ENCODE peak calls at places on chromosome 9, in eight cellular contexts. One of them, this sample, is unnamed. For H3K4me1 and H3K9me3, the result is how much of the 10 kb centered on the place peaks cover.

GRCh38 chr9:20321683-20322082 is 300.6 kb downstream of the MLLT3 start:
- DNase-seq in right lobe of liver: no peak
- DNase-seq in endothelial cell of umbilical vein: no peak
- DNase-seq in prostate gland: no peak
- DNase-seq in ovary: no peak
- DNase-seq in IMR-90: no peak
- DNase-seq in transverse colon: no peak
- DNase-seq in uterus: no peak
- DNase-seq in this sample: no peak

GRCh38 chr9:8677725-8678124 is 878.1 kb upstream of the DMAC1 start:
- DNase-seq in right lobe of liver: no peak
- DNase-seq in endothelial cell of umbilical vein: no peak
- DNase-seq in prostate gland: no peak
- DNase-seq in ovary: no peak
- DNase-seq in IMR-90: no peak
- DNase-seq in transverse colon: no peak
- DNase-seq in uterus: no peak
- DNase-seq in this sample: no peak

GRCh38 chr9:96327694-96328352 is 25.8 kb upstream of the HSD17B3 start:
- DNase-seq in right lobe of liver: no peak
- DNase-seq in endothelial cell of umbilical vein: peak
- DNase-seq in prostate gland: peak
- DNase-seq in ovary: no peak
- DNase-seq in IMR-90: peak
- DNase-seq in transverse colon: peak
- DNase-seq in uterus: peak
- DNase-seq in this sample: peak

GRCh38 chr9:128214571-128215490 is 11.7 kb downstream of the DNM1 start:
- DNase-seq in right lobe of liver: no peak
- DNase-seq in endothelial cell of umbilical vein: no peak
- DNase-seq in prostate gland: no peak
- DNase-seq in ovary: no peak
- DNase-seq in IMR-90: no peak
- DNase-seq in transverse colon: no peak
- DNase-seq in uterus: no peak
- DNase-seq in this sample: peak

GRCh38 chr9:137538058-137538457 is 12.1 kb downstream of the PNPLA7 start:
- DNase-seq in right lobe of liver: no peak
- DNase-seq in endothelial cell of umbilical vein: no peak
- DNase-seq in prostate gland: no peak
- DNase-seq in ovary: no peak
- DNase-seq in IMR-90: no peak
- DNase-seq in transverse colon: no peak
- DNase-seq in uterus: no peak
- DNase-seq in this sample: no peak

GRCh38 chr9:36268007-36268427 is 9.8 kb upstream of the GNE start:
- DNase-seq in right lobe of liver: no peak
- DNase-seq in endothelial cell of umbilical vein: peak
- DNase-seq in prostate gland: no peak
- DNase-seq in ovary: no peak
- DNase-seq in IMR-90: peak
- DNase-seq in transverse colon: no peak
- DNase-seq in uterus: no peak
- DNase-seq in this sample: no peak

GRCh38 chr9:112917987-112918362 is 27.3 kb upstream of the SLC46A2 start:
- DNase-seq in right lobe of liver: no peak
- DNase-seq in endothelial cell of umbilical vein: no peak
- DNase-seq in prostate gland: no peak
- DNase-seq in ovary: no peak
- DNase-seq in IMR-90: no peak
- DNase-seq in transverse colon: no peak
- DNase-seq in uterus: no peak
- DNase-seq in this sample: peak

GRCh38 chr9:70679845-70680244 is 265.4 kb upstream of the KLF9 start:
- DNase-seq in right lobe of liver: no peak
- DNase-seq in endothelial cell of umbilical vein: no peak
- DNase-seq in prostate gland: no peak
- DNase-seq in ovary: no peak
- DNase-seq in IMR-90: peak
- DNase-seq in transverse colon: no peak
- DNase-seq in uterus: no peak
- DNase-seq in this sample: no peak

GRCh38 chr9:80881350-80881749 is 808.0 kb downstream of the TLE1 start:
- DNase-seq in right lobe of liver: no peak
- DNase-seq in endothelial cell of umbilical vein: no peak
- DNase-seq in prostate gland: no peak
- DNase-seq in ovary: no peak
- DNase-seq in IMR-90: no peak
- DNase-seq in transverse colon: no peak
- DNase-seq in uterus: no peak
- DNase-seq in this sample: no peak

GRCh38 chr9:114138537-114138936 is 16.8 kb upstream of the COL27A1 start:
- DNase-seq in right lobe of liver: no peak
- DNase-seq in endothelial cell of umbilical vein: no peak
- DNase-seq in prostate gland: no peak
- DNase-seq in ovary: no peak
- DNase-seq in IMR-90: no peak
- DNase-seq in transverse colon: no peak
- DNase-seq in uterus: peak
- DNase-seq in this sample: no peak
- H3K4me1 ChIP-seq in right lobe of liver: under half
- H3K4me1 ChIP-seq in endothelial cell of umbilical vein: under half
- H3K4me1 ChIP-seq in prostate gland: under half
- H3K4me1 ChIP-seq in ovary: under half
- H3K4me1 ChIP-seq in IMR-90: under half
- H3K4me1 ChIP-seq in transverse colon: under half
- H3K4me1 ChIP-seq in uterus: under half
- H3K4me1 ChIP-seq in this sample: under half

GRCh38 chr9:122477826-122478225 is at the start of gene OR1J1:
- DNase-seq in right lobe of liver: no peak
- DNase-seq in endothelial cell of umbilical vein: no peak
- DNase-seq in prostate gland: no peak
- DNase-seq in ovary: no peak
- DNase-seq in IMR-90: no peak
- DNase-seq in transverse colon: no peak
- DNase-seq in uterus: no peak
- DNase-seq in this sample: no peak
- H3K9me3 ChIP-seq in right lobe of liver: under half
- H3K9me3 ChIP-seq in endothelial cell of umbilical vein: under half
- H3K9me3 ChIP-seq in prostate gland: under half
- H3K9me3 ChIP-seq in ovary: under half
- H3K9me3 ChIP-seq in IMR-90: under half
- H3K9me3 ChIP-seq in transverse colon: under half
- H3K9me3 ChIP-seq in uterus: under half
- H3K9me3 ChIP-seq in this sample: under half

GRCh38 chr9:132877818-132878694 is at the start of gene AK8:
- DNase-seq in right lobe of liver: peak
- DNase-seq in endothelial cell of umbilical vein: peak
- DNase-seq in prostate gland: peak
- DNase-seq in ovary: peak
- DNase-seq in IMR-90: peak
- DNase-seq in transverse colon: peak
- DNase-seq in uterus: peak
- DNase-seq in this sample: peak
- TF ChIP-seq POLR2A in right lobe of liver: no peak
- TF ChIP-seq POLR2A in endothelial cell of umbilical vein: no peak
- TF ChIP-seq POLR2A in prostate gland: no peak
- TF ChIP-seq POLR2A in ovary: peak
- TF ChIP-seq POLR2A in IMR-90: peak
- TF ChIP-seq POLR2A in transverse colon: peak
- TF ChIP-seq POLR2A in uterus: peak
- TF ChIP-seq POLR2A in this sample: peak

GRCh38 chr9:534886-535285 is 306.6 kb upstream of the DMRT1 start:
- DNase-seq in right lobe of liver: no peak
- DNase-seq in endothelial cell of umbilical vein: no peak
- DNase-seq in prostate gland: peak
- DNase-seq in ovary: no peak
- DNase-seq in IMR-90: no peak
- DNase-seq in transverse colon: peak
- DNase-seq in uterus: no peak
- DNase-seq in this sample: peak

GRCh38 chr9:532707-533106 is 308.8 kb upstream of the DMRT1 start:
- DNase-seq in right lobe of liver: no peak
- DNase-seq in endothelial cell of umbilical vein: no peak
- DNase-seq in prostate gland: no peak
- DNase-seq in ovary: no peak
- DNase-seq in IMR-90: no peak
- DNase-seq in transverse colon: peak
- DNase-seq in uterus: no peak
- DNase-seq in this sample: peak

GRCh38 chr9:526904-527591 is 312.4 kb downstream of the DOCK8 start:
- DNase-seq in right lobe of liver: no peak
- DNase-seq in endothelial cell of umbilical vein: no peak
- DNase-seq in prostate gland: no peak
- DNase-seq in ovary: no peak
- DNase-seq in IMR-90: no peak
- DNase-seq in transverse colon: no peak
- DNase-seq in uterus: no peak
- DNase-seq in this sample: no peak

GRCh38 chr9:529721-530120 is 311.8 kb upstream of the DMRT1 start:
- DNase-seq in right lobe of liver: no peak
- DNase-seq in endothelial cell of umbilical vein: no peak
- DNase-seq in prostate gland: no peak
- DNase-seq in ovary: no peak
- DNase-seq in IMR-90: no peak
- DNase-seq in transverse colon: no peak
- DNase-seq in uterus: no peak
- DNase-seq in this sample: no peak

GRCh38 chr9:530681-531080 is 310.8 kb upstream of the DMRT1 start:
- DNase-seq in right lobe of liver: no peak
- DNase-seq in endothelial cell of umbilical vein: no peak
- DNase-seq in prostate gland: peak
- DNase-seq in ovary: no peak
- DNase-seq in IMR-90: peak
- DNase-seq in transverse colon: no peak
- DNase-seq in uterus: no peak
- DNase-seq in this sample: peak
- H3K4me1 ChIP-seq in right lobe of liver: under half
- H3K4me1 ChIP-seq in endothelial cell of umbilical vein: under half
- H3K4me1 ChIP-seq in prostate gland: under half
- H3K4me1 ChIP-seq in ovary: under half
- H3K4me1 ChIP-seq in IMR-90: under half
- H3K4me1 ChIP-seq in transverse colon: under half
- H3K4me1 ChIP-seq in uterus: under half
- H3K4me1 ChIP-seq in this sample: half or more

GRCh38 chr9:71819115-71819739 is 50.9 kb upstream of the CEMIP2 start:
- DNase-seq in right lobe of liver: no peak
- DNase-seq in endothelial cell of umbilical vein: peak
- DNase-seq in prostate gland: peak
- DNase-seq in ovary: peak
- DNase-seq in IMR-90: peak
- DNase-seq in transverse colon: peak
- DNase-seq in uterus: no peak
- DNase-seq in this sample: peak

GRCh38 chr9:71812385-71812784 is 44.1 kb upstream of the CEMIP2 start:
- DNase-seq in right lobe of liver: no peak
- DNase-seq in endothelial cell of umbilical vein: no peak
- DNase-seq in prostate gland: no peak
- DNase-seq in ovary: no peak
- DNase-seq in IMR-90: peak
- DNase-seq in transverse colon: no peak
- DNase-seq in uterus: peak
- DNase-seq in this sample: no peak

GRCh38 chr9:71814805-71815204 is 46.5 kb upstream of the CEMIP2 start:
- DNase-seq in right lobe of liver: no peak
- DNase-seq in endothelial cell of umbilical vein: no peak
- DNase-seq in prostate gland: no peak
- DNase-seq in ovary: no peak
- DNase-seq in IMR-90: no peak
- DNase-seq in transverse colon: no peak
- DNase-seq in uterus: no peak
- DNase-seq in this sample: no peak

GRCh38 chr9:71816782-71817549 is 48.7 kb upstream of the CEMIP2 start:
- DNase-seq in right lobe of liver: no peak
- DNase-seq in endothelial cell of umbilical vein: peak
- DNase-seq in prostate gland: no peak
- DNase-seq in ovary: no peak
- DNase-seq in IMR-90: no peak
- DNase-seq in transverse colon: no peak
- DNase-seq in uterus: no peak
- DNase-seq in this sample: no peak

DNA sequence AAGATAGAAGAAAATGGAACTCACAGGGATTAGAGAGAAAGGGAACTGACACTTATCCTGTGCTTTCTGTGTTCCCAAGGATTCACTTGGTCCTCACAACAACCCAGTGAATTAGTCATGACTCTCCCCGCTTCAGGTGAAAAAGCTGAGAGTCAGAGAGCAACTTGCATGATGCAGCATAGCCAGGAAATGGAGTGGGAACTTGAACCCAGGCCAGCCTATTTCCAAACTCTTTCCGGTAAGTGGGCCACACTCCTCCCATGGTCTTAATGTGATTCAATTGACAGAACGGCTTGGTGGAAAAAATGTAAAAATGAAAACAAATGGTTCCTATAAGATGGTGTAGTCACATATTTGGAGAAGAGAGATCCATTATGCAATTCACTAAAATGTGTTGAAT is 45.9 kb upstream of the CEMIP2 start:
- DNase-seq in right lobe of liver: no peak
- DNase-seq in endothelial cell of umbilical vein: no peak
- DNase-seq in prostate gland: no peak
- DNase-seq in ovary: no peak
- DNase-seq in IMR-90: no peak
- DNase-seq in transverse colon: no peak
- DNase-seq in uterus: peak
- DNase-seq in this sample: no peak
- H3K9me3 ChIP-seq in right lobe of liver: under half
- H3K9me3 ChIP-seq in endothelial cell of umbilical vein: under half
- H3K9me3 ChIP-seq in prostate gland: under half
- H3K9me3 ChIP-seq in ovary: under half
- H3K9me3 ChIP-seq in IMR-90: under half
- H3K9me3 ChIP-seq in transverse colon: under half
- H3K9me3 ChIP-seq in uterus: under half
- H3K9me3 ChIP-seq in this sample: under half

DNA sequence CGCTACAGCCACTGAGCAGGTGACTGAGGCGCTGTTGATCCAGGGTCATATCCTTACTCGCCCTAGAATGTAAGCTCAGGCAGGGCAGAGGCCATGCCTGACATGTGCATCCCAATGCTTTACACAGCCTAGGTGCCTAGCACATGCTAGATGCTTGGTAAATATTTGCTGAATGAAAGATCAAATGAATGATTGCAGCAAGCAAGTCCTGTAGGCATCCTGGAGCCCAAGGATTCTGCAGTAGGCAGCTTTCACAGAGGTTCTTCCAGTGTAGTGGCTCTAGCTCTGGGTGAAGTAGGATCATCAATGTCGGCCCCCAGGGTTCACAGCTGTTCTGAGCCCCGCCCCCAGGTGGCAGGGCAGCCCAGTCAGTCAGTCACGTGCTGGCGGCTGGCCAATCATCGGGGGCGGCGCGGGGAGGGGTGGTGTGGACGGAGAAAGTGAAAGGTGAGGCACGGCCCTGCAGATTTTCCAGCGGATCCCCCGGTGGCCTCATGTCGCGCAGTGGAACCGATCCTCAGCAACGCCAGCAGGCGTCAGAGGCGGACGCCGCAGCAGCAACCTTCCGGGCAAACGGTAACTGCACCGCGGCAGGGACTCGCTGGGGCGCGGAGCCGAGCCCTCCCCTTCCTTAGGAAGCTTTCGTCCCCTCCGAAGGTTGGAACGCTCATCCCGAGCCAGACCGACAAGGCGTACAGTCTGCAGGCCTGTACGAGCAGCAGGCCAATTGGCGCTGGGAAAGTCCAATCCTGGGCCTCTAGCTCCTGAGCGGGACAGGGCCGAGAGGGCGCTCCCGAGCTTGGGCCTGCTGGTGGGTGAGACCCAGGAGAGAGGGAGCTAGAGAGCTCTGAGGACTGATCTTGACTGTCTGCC is at the start of gene GALT:
- DNase-seq in right lobe of liver: peak
- DNase-seq in endothelial cell of umbilical vein: peak
- DNase-seq in prostate gland: peak
- DNase-seq in ovary: peak
- DNase-seq in IMR-90: peak
- DNase-seq in transverse colon: peak
- DNase-seq in uterus: peak
- DNase-seq in this sample: peak
- TF ChIP-seq POLR2A in right lobe of liver: peak
- TF ChIP-seq POLR2A in endothelial cell of umbilical vein: peak
- TF ChIP-seq POLR2A in prostate gland: peak
- TF ChIP-seq POLR2A in ovary: no peak
- TF ChIP-seq POLR2A in IMR-90: no peak
- TF ChIP-seq POLR2A in transverse colon: peak
- TF ChIP-seq POLR2A in uterus: peak
- TF ChIP-seq POLR2A in this sample: peak